ENCODE peak calls at places on chromosomes 16 and 17, in six cellular contexts. C is WTC11, U is GM12878, W is HepG2, V is K562, Z is H1. M is an unnamed sample.

GRCh38 chr16:49563666-49564065 is 190.1 kb downstream of the C16orf78 start:
- DNase-seq in C (no peak), U (no peak), W (no peak), V (no peak), Z (no peak), M (no peak)

GRCh38 chr16:30565526-30565925 is 6.0 kb downstream of the ZNF688 start:
- DNase-seq in C (no peak), U (no peak), W (no peak), V (no peak), Z (no peak), M (no peak)

GRCh38 chr17:78369791-78370381 is 8.6 kb upstream of the PGS1 start:
- DNase-seq in C (no peak), U (no peak), W (no peak), V (no peak), Z (no peak), M (peak)

GRCh38 chr17:77096570-77097214 is 44.1 kb upstream of the SEC14L1 start:
- DNase-seq in C (no peak), U (no peak), W (peak), V (no peak), Z (no peak), M (peak)

GRCh38 chr16:10767127-10767526 is 23.5 kb downstream of the NUBP1 start:
- DNase-seq in C (no peak), U (no peak), W (no peak), V (no peak), Z (no peak), M (no peak)

GRCh38 chr17:47253541-47254402 is at the start of gene ITGB3:
- DNase-seq in C (peak), U (no peak), W (peak), V (peak), Z (no peak), M (peak)

GRCh38 chr17:42675984-42676423 is 790 bp downstream of the PLEKHH3 start:
- DNase-seq in C (peak), U (no peak), W (no peak), V (peak), Z (no peak), M (peak)

GRCh38 chr17:67125924-67126323 is 81.6 kb downstream of the CACNG1 start:
- DNase-seq in C (no peak), U (no peak), W (no peak), V (no peak), Z (no peak), M (no peak)

GRCh38 chr16:53780051-53780450 is 76.1 kb downstream of the FTO start:
- DNase-seq in C (no peak), U (no peak), W (no peak), V (no peak), Z (no peak), M (no peak)

GRCh38 chr17:49987681-49988441 is 7.2 kb downstream of the DLX3 start:
- DNase-seq in C (no peak), U (no peak), W (no peak), V (no peak), Z (no peak), M (peak)

GRCh38 chr17:30969989-30970680 is 704 bp upstream of the RNF135 start:
- DNase-seq in C (peak), U (no peak), W (no peak), V (no peak), Z (no peak), M (peak)

GRCh38 chr17:30380106-30380420 is 1.3 kb downstream of the CPD start:
- DNase-seq in C (no peak), U (peak), W (no peak), V (no peak), Z (no peak), M (no peak)

GRCh38 chr16:71894229-71894920 is 956 bp upstream of the IST1 start:
- DNase-seq in C (peak), U (no peak), W (peak), V (no peak), Z (peak), M (peak)

GRCh38 chr17:31674305-31674704 is 184.7 kb downstream of the COPRS start:
- DNase-seq in C (no peak), U (no peak), W (no peak), V (no peak), Z (no peak), M (no peak)

GRCh38 chr17:72376486-72377345 is 255.9 kb downstream of the SOX9 start:
- DNase-seq in C (no peak), U (no peak), W (no peak), V (no peak), Z (no peak), M (no peak)

GRCh38 chr17:39952665-39953470 is 9.9 kb upstream of the GSDMA start:
- DNase-seq in C (peak), U (peak), W (peak), V (peak), Z (peak), M (peak)

GRCh38 chr17:16918443-16918842 is 53.5 kb downstream of the TNFRSF13B start:
- DNase-seq in C (peak), U (no peak), W (no peak), V (no peak), Z (no peak), M (no peak)

GRCh38 chr17:17998934-17999333 is 26.3 kb downstream of the DRC3 start:
- DNase-seq in C (no peak), U (no peak), W (no peak), V (no peak), Z (no peak), M (no peak)

GRCh38 chr17:38563362-38564253 is 42.1 kb downstream of the SRCIN1 start:
- DNase-seq in C (peak), U (no peak), W (no peak), V (no peak), Z (peak), M (peak)

GRCh38 chr17:38749222-38750043 is 1.3 kb upstream of the PCGF2 start:
- DNase-seq in C (peak), U (no peak), W (peak), V (peak), Z (no peak), M (peak)

GRCh38 chr16:64738321-64738960 is 383.4 kb downstream of the CDH11 start:
- DNase-seq in C (no peak), U (no peak), W (no peak), V (no peak), Z (no peak), M (no peak)

GRCh38 chr16:89319883-89320716 is 102.6 kb downstream of the ZNF778 start:
- DNase-seq in C (no peak), U (peak), W (peak), V (peak), Z (no peak), M (no peak)

GRCh38 chr17:34386925-34387550 is 24.0 kb upstream of the CCL1 start:
- DNase-seq in C (no peak), U (no peak), W (no peak), V (peak), Z (no peak), M (no peak)

GRCh38 chr16:85834741-85835140 is 35.2 kb downstream of the COX4I1 start:
- DNase-seq in C (no peak), U (no peak), W (no peak), V (no peak), Z (no peak), M (no peak)

GRCh38 chr16:3459401-3460090 is 16.1 kb downstream of the NAA60 start:
- DNase-seq in C (no peak), U (no peak), W (no peak), V (peak), Z (no peak), M (peak)

GRCh38 chr16:29820730-29821662 is 734 bp downstream of the MVP start:
- DNase-seq in C (no peak), U (peak), W (no peak), V (no peak), Z (no peak), M (no peak)

GRCh38 chr16:20971420-20971819 is 70.8 kb downstream of the LYRM1 start:
- DNase-seq in C (no peak), U (no peak), W (no peak), V (no peak), Z (no peak), M (no peak)

GRCh38 chr17:74393323-74393942 is 26.1 kb downstream of the GPR142 start:
- DNase-seq in C (no peak), U (no peak), W (no peak), V (no peak), Z (no peak), M (no peak)

GRCh38 chr17:18004901-18005305 is 32.2 kb downstream of the DRC3 start:
- DNase-seq in C (peak), U (no peak), W (no peak), V (peak), Z (no peak), M (peak)

DNA sequence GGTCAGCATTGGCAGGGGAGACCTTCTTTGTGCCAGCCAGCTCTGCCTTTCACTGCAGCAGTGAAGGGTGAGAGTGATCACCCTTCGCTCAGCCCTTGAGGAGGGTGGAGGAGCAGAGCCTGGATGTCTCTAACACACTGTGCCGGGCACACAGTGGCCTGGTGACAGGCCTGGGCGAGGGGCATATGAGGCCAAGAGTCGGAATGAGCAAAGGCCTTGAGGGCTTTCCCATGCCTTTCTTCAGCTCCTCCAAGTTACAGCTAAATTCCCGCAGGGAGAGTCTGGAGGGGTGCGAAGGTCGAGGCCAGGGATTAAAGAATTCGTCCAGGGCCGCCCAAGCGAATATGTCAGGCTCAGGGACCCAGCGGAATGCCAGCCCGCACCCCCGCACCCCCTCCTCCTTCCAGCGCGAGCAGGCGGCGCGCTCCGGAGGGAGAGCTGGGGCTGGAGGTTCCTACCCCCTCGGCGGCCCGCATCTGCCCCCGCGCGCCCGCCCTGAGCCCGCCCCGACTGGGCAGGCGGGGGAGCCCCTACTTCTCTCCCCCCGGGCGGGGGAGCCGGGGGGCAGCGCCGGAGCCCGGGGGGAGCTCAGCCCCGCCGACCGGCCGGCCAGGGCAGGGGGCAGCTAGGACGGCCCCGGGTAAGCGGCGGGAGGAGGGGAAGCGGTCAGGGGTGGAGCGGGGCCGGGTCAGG is at the start of gene RASL10B:
- DNase-seq in C (peak), U (no peak), W (peak), V (peak), Z (no peak), M (peak)
- TF ChIP-seq CREB1 in C (no peak), U (no peak), W (no peak), V (no peak), Z (no peak), M (no peak)

DNA sequence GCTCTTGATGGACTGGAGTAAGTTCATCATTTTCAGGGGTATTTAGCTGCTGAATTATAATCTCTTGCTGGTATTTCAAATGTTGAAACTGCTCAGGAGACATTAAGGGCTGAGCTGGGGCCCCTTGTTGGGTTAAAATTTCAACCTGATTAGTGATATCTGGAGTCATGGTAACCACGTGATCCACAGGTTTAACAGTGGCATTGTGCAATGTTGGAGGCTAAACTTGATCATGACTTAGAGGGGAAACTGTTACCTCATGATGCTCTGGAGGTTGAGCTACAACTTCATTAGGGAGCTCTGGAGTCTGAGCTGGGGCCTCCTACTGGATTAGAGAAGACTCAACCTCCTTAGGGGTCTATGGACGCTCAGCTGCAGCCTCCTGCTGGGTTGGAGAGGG is 17.2 kb upstream of the MPP2 start:
- DNase-seq in C (no peak), U (no peak), W (no peak), V (no peak), Z (no peak), M (no peak)
- TF ChIP-seq CREB1 in C (no peak), U (no peak), W (no peak), V (no peak), Z (no peak), M (no peak)

DNA sequence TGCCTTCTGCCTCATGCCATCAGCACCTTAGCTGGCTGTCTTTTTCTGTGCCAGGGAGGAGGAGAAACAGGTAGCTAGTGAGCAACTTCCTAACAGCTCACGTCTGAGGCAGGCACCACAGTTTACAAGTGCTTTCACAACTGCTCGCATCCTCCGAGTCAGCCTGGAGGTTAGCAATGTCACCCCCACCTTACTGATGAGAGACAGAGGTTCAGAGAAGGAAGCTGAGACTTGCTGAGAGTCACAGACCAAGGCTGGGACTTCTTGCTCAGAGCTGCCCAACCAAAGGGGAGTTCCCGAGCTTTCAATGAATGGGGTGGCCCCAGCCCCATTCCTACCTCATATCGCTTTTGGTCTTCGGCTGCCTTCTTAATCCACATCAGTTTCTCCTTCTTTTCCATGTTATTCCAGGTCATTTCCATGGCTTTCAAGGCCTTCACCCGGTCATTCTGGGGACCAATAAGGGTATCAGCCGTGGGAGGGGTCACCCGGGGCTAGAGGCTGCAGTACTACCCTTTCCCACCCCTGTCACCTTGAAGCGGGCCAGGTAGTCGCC is 9.6 kb downstream of the UBTF start:
- DNase-seq in C (no peak), U (no peak), W (no peak), V (no peak), Z (no peak), M (no peak)
- TF ChIP-seq CREB1 in C (no peak), U (no peak), W (no peak), V (no peak), Z (no peak), M (no peak)

GRCh38 chr17:4741544-4741943 is 1.8 kb upstream of the CXCL16 start:
- DNase-seq in C (no peak), U (no peak), W (no peak), V (no peak), Z (no peak), M (no peak)

GRCh38 chr17:4740025-4740351 is 260 bp upstream of the CXCL16 start:
- DNase-seq in C (no peak), U (no peak), W (no peak), V (no peak), Z (no peak), M (no peak)

GRCh38 chr17:4742133-4742532 is 2.4 kb upstream of the CXCL16 start:
- DNase-seq in C (no peak), U (no peak), W (no peak), V (no peak), Z (no peak), M (no peak)

GRCh38 chr17:4739122-4740024 is at the start of the genes CXCL16 and ZMYND15:
- DNase-seq in C (peak), U (no peak), W (no peak), V (peak), Z (no peak), M (peak)

GRCh38 chr17:4740584-4740983 is 856 bp upstream of the CXCL16 start:
- DNase-seq in C (no peak), U (no peak), W (no peak), V (no peak), Z (no peak), M (no peak)
- TF ChIP-seq CREB1 in C (no peak), U (no peak), W (no peak), V (no peak), Z (no peak), M (no peak)

GRCh38 chr17:283911-284675 is 68.5 kb downstream of the RPH3AL start:
- DNase-seq in C (no peak), U (no peak), W (no peak), V (no peak), Z (no peak), M (no peak)
- TF ChIP-seq CREB1 in C (no peak), U (no peak), W (no peak), V (no peak), Z (no peak), M (no peak)

DNA sequence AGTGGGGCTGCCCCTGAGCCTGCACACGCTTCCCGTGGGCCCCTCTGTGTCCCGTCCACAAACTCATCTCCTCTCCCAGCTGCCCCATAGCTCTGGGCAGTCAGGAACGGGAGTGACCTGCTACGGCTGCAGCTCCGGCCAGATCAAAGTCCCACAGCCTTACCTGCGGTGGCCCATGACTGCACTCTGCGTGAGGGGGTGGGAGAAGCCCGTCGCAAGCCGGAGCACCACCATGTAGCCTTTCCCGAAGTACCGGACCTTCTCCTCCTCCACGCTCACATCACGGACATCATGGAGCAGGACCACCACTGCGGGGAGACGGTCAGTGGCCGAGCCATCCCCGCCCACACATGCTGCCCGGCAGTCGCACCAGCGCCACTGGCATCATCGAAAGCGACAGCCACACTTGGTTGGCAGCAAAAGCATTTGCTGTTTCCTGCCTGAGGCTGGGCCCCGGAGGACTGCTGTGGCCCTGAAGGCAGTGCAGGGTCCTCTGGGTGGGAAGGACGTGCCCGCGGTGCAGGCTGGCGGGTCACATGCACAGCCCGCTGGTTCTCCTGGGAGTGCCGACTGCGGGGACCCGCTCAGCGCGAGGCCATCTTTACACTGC is 6.2 kb downstream of the CYBC1 start:
- DNase-seq in C (no peak), U (no peak), W (no peak), V (no peak), Z (no peak), M (no peak)
- TF ChIP-seq CREB1 in C (no peak), U (no peak), W (no peak), V (no peak), Z (no peak), M (no peak)

DNA sequence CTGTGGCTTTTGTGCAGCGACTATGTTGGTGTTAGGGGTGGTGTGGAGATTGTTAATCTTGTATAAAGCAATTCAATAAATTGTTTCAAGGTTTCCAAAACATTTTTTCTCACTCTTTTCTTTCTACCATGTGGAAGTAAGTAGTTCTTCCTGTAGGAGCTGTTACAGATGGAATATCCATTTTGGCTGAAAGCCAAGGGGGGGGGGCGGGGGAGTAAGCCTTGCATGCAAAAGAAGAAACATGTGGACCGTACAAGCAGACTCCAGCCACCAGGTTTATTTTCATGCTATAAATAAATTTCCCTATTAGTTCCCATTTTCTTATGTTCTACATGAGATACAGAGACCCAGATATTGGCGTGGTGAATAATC is 35.0 kb downstream of the UBN1 start:
- DNase-seq in C (no peak), U (no peak), W (no peak), V (no peak), Z (no peak), M (no peak)
- TF ChIP-seq CREB1 in C (no peak), U (no peak), W (no peak), V (no peak), Z (no peak), M (no peak)

GRCh38 chr16:74304164-74304834 is 7.7 kb downstream of the PSMD7 start:
- DNase-seq in C (no peak), U (no peak), W (peak), V (no peak), Z (no peak), M (peak)
- TF ChIP-seq CREB1 in C (no peak), U (no peak), W (no peak), V (no peak), Z (no peak), M (no peak)

GRCh38 chr16:8905168-8905762 is 23.1 kb downstream of the LITAFD start:
- DNase-seq in C (no peak), U (no peak), W (peak), V (no peak), Z (no peak), M (peak)
- TF ChIP-seq CREB1 in C (no peak), U (no peak), W (no peak), V (no peak), Z (no peak), M (no peak)

GRCh38 chr16:57377080-57377841 is 5.0 kb downstream of the CX3CL1 start:
- DNase-seq in C (no peak), U (peak), W (peak), V (no peak), Z (no peak), M (peak)
- TF ChIP-seq CREB1 in C (no peak), U (peak), W (no peak), V (no peak), Z (no peak), M (no peak)